ENCODE peak calls at places on chromosomes 12 and 14, in nine cellular contexts. One of them, this sample, is unnamed. For H3K9me3, the result is how much of the 10 kb centered on the place peaks cover.

GRCh38 chr12:16153273-16153672 is 124.2 kb downstream of the SLC15A5 start:
- DNase-seq in IMR-90: no peak
- DNase-seq in A549: no peak
- DNase-seq in upper lobe of left lung: no peak
- DNase-seq in sigmoid colon: no peak
- DNase-seq in endothelial cell of umbilical vein: no peak
- DNase-seq in ovary: no peak
- DNase-seq in testis: no peak
- DNase-seq in breast epithelium: no peak
- DNase-seq in this sample: no peak

GRCh38 chr12:41254546-41254945 is 66.4 kb downstream of the PDZRN4 start:
- DNase-seq in IMR-90: no peak
- DNase-seq in A549: no peak
- DNase-seq in upper lobe of left lung: no peak
- DNase-seq in sigmoid colon: no peak
- DNase-seq in endothelial cell of umbilical vein: no peak
- DNase-seq in ovary: no peak
- DNase-seq in testis: no peak
- DNase-seq in breast epithelium: no peak
- DNase-seq in this sample: no peak

GRCh38 chr14:94827711-94828505 is 58.0 kb upstream of the GSC start:
- DNase-seq in IMR-90: no peak
- DNase-seq in A549: no peak
- DNase-seq in upper lobe of left lung: no peak
- DNase-seq in sigmoid colon: peak
- DNase-seq in endothelial cell of umbilical vein: no peak
- DNase-seq in ovary: no peak
- DNase-seq in testis: peak
- DNase-seq in breast epithelium: peak
- DNase-seq in this sample: peak

GRCh38 chr14:103000291-103000921 is 56.9 kb downstream of the CDC42BPB start:
- DNase-seq in IMR-90: no peak
- DNase-seq in A549: no peak
- DNase-seq in upper lobe of left lung: peak
- DNase-seq in sigmoid colon: no peak
- DNase-seq in endothelial cell of umbilical vein: no peak
- DNase-seq in ovary: no peak
- DNase-seq in testis: no peak
- DNase-seq in breast epithelium: no peak
- DNase-seq in this sample: no peak

GRCh38 chr14:38197001-38197760 is 10.5 kb upstream of the SSTR1 start:
- DNase-seq in IMR-90: peak
- DNase-seq in A549: no peak
- DNase-seq in upper lobe of left lung: no peak
- DNase-seq in sigmoid colon: no peak
- DNase-seq in endothelial cell of umbilical vein: peak
- DNase-seq in ovary: no peak
- DNase-seq in testis: no peak
- DNase-seq in breast epithelium: no peak
- DNase-seq in this sample: no peak

GRCh38 chr14:61280526-61281185 is 482 bp downstream of the TMEM30B start:
- DNase-seq in IMR-90: peak
- DNase-seq in A549: peak
- DNase-seq in upper lobe of left lung: peak
- DNase-seq in sigmoid colon: no peak
- DNase-seq in endothelial cell of umbilical vein: peak
- DNase-seq in ovary: peak
- DNase-seq in testis: peak
- DNase-seq in breast epithelium: peak
- DNase-seq in this sample: peak

GRCh38 chr14:21034707-21035106 is at the start of gene RNASE13:
- DNase-seq in IMR-90: no peak
- DNase-seq in A549: no peak
- DNase-seq in upper lobe of left lung: no peak
- DNase-seq in sigmoid colon: no peak
- DNase-seq in endothelial cell of umbilical vein: no peak
- DNase-seq in ovary: no peak
- DNase-seq in testis: no peak
- DNase-seq in breast epithelium: no peak
- DNase-seq in this sample: no peak

GRCh38 chr12:62190921-62191746 is 69.1 kb upstream of the USP15 start:
- DNase-seq in IMR-90: peak
- DNase-seq in A549: no peak
- DNase-seq in upper lobe of left lung: peak
- DNase-seq in sigmoid colon: no peak
- DNase-seq in endothelial cell of umbilical vein: no peak
- DNase-seq in ovary: peak
- DNase-seq in testis: peak
- DNase-seq in breast epithelium: no peak
- DNase-seq in this sample: peak

GRCh38 chr12:11652351-11653040 is 3.0 kb downstream of the ETV6 start:
- DNase-seq in IMR-90: peak
- DNase-seq in A549: no peak
- DNase-seq in upper lobe of left lung: no peak
- DNase-seq in sigmoid colon: peak
- DNase-seq in endothelial cell of umbilical vein: peak
- DNase-seq in ovary: no peak
- DNase-seq in testis: peak
- DNase-seq in breast epithelium: no peak
- DNase-seq in this sample: peak

GRCh38 chr12:1840561-1840960 is 20.2 kb downstream of the LRTM2 start:
- DNase-seq in IMR-90: no peak
- DNase-seq in A549: no peak
- DNase-seq in upper lobe of left lung: no peak
- DNase-seq in sigmoid colon: peak
- DNase-seq in endothelial cell of umbilical vein: no peak
- DNase-seq in ovary: no peak
- DNase-seq in testis: no peak
- DNase-seq in breast epithelium: no peak
- DNase-seq in this sample: no peak

GRCh38 chr12:25186788-25187397 is 8.1 kb downstream of the DNAI7 start:
- DNase-seq in IMR-90: peak
- DNase-seq in A549: no peak
- DNase-seq in upper lobe of left lung: no peak
- DNase-seq in sigmoid colon: no peak
- DNase-seq in endothelial cell of umbilical vein: no peak
- DNase-seq in ovary: no peak
- DNase-seq in testis: no peak
- DNase-seq in breast epithelium: no peak
- DNase-seq in this sample: no peak

GRCh38 chr14:43729149-43729548 is 777.9 kb downstream of the FSCB start:
- DNase-seq in IMR-90: no peak
- DNase-seq in A549: no peak
- DNase-seq in upper lobe of left lung: no peak
- DNase-seq in sigmoid colon: no peak
- DNase-seq in endothelial cell of umbilical vein: no peak
- DNase-seq in ovary: no peak
- DNase-seq in testis: no peak
- DNase-seq in breast epithelium: no peak
- DNase-seq in this sample: no peak

GRCh38 chr12:101697197-101697929 is at the start of gene CHPT1:
- DNase-seq in IMR-90: peak
- DNase-seq in A549: peak
- DNase-seq in upper lobe of left lung: peak
- DNase-seq in sigmoid colon: peak
- DNase-seq in endothelial cell of umbilical vein: peak
- DNase-seq in ovary: peak
- DNase-seq in testis: peak
- DNase-seq in breast epithelium: peak
- DNase-seq in this sample: peak

GRCh38 chr14:63996016-63996415 is 143.2 kb downstream of the SYNE2 start:
- DNase-seq in IMR-90: no peak
- DNase-seq in A549: no peak
- DNase-seq in upper lobe of left lung: no peak
- DNase-seq in sigmoid colon: no peak
- DNase-seq in endothelial cell of umbilical vein: no peak
- DNase-seq in ovary: no peak
- DNase-seq in testis: no peak
- DNase-seq in breast epithelium: no peak
- DNase-seq in this sample: no peak

GRCh38 chr12:47021298-47021697 is 58.1 kb upstream of the PCED1B start:
- DNase-seq in IMR-90: peak
- DNase-seq in A549: peak
- DNase-seq in upper lobe of left lung: no peak
- DNase-seq in sigmoid colon: no peak
- DNase-seq in endothelial cell of umbilical vein: peak
- DNase-seq in ovary: no peak
- DNase-seq in testis: no peak
- DNase-seq in breast epithelium: no peak
- DNase-seq in this sample: no peak

GRCh38 chr14:65331652-65332051 is 80.9 kb upstream of the FUT8 start:
- DNase-seq in IMR-90: no peak
- DNase-seq in A549: no peak
- DNase-seq in upper lobe of left lung: no peak
- DNase-seq in sigmoid colon: no peak
- DNase-seq in endothelial cell of umbilical vein: no peak
- DNase-seq in ovary: no peak
- DNase-seq in testis: no peak
- DNase-seq in breast epithelium: no peak
- DNase-seq in this sample: no peak

DNA sequence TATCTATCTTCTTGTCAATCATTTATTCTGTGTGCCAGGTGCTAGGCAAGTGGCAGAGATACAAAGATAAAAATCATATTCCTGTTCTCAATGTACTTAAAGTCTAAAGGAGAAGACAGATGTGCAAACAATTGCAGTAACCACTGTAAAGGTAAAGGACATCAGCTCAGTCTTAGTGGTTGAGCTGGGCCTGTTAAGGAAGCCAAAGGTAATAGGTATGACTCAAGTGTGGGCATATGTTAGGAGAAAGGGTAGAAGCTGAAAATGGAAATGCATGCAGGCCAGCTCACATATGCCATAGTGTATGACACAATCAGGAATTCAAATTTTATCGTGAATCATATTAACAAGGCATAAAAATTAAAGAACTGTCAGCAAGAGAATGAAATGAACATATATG is 49.8 kb downstream of the FAR2 start:
- DNase-seq in IMR-90: no peak
- DNase-seq in A549: no peak
- DNase-seq in upper lobe of left lung: no peak
- DNase-seq in sigmoid colon: no peak
- DNase-seq in endothelial cell of umbilical vein: no peak
- DNase-seq in ovary: no peak
- DNase-seq in testis: no peak
- DNase-seq in breast epithelium: no peak
- DNase-seq in this sample: no peak
- TF ChIP-seq POLR2A in IMR-90: no peak
- TF ChIP-seq POLR2A in A549: no peak
- TF ChIP-seq POLR2A in upper lobe of left lung: no peak
- TF ChIP-seq POLR2A in sigmoid colon: no peak
- TF ChIP-seq POLR2A in endothelial cell of umbilical vein: no peak
- TF ChIP-seq POLR2A in ovary: no peak
- TF ChIP-seq POLR2A in testis: no peak
- TF ChIP-seq POLR2A in breast epithelium: no peak
- TF ChIP-seq POLR2A in this sample: no peak

DNA sequence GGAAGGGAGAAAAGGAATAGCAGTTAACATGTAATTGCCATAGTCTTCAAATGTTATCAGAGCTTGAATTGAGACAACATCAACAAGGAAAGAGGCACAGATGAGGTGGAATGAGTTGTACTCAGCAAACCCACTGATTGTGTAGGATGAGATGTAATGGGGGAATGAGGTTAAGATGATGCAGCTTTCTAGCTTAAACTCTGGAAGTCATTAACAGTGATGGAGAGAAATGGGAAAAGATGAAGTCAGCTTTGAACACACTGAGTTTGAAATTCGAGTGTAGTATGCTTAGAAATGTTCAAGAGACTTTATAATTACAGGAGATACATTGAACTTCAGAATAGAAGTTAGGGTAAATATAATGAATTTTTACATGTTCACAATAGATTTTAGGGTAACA is 106.9 kb downstream of the PRKD1 start:
- DNase-seq in IMR-90: no peak
- DNase-seq in A549: no peak
- DNase-seq in upper lobe of left lung: no peak
- DNase-seq in sigmoid colon: no peak
- DNase-seq in endothelial cell of umbilical vein: no peak
- DNase-seq in ovary: no peak
- DNase-seq in testis: no peak
- DNase-seq in breast epithelium: no peak
- DNase-seq in this sample: no peak
- H3K9me3 ChIP-seq in IMR-90: under half
- H3K9me3 ChIP-seq in A549: under half
- H3K9me3 ChIP-seq in upper lobe of left lung: under half
- H3K9me3 ChIP-seq in sigmoid colon: under half
- H3K9me3 ChIP-seq in endothelial cell of umbilical vein: under half
- H3K9me3 ChIP-seq in ovary: under half
- H3K9me3 ChIP-seq in testis: under half
- H3K9me3 ChIP-seq in breast epithelium: under half
- H3K9me3 ChIP-seq in this sample: under half

GRCh38 chr12:38316391-38317129 is at the start of gene ALG10B:
- DNase-seq in IMR-90: peak
- DNase-seq in A549: peak
- DNase-seq in upper lobe of left lung: peak
- DNase-seq in sigmoid colon: peak
- DNase-seq in endothelial cell of umbilical vein: peak
- DNase-seq in ovary: peak
- DNase-seq in testis: peak
- DNase-seq in breast epithelium: peak
- DNase-seq in this sample: peak
- TF ChIP-seq POLR2A in IMR-90: peak
- TF ChIP-seq POLR2A in A549: peak
- TF ChIP-seq POLR2A in upper lobe of left lung: no peak
- TF ChIP-seq POLR2A in sigmoid colon: no peak
- TF ChIP-seq POLR2A in endothelial cell of umbilical vein: peak
- TF ChIP-seq POLR2A in ovary: peak
- TF ChIP-seq POLR2A in testis: no peak
- TF ChIP-seq POLR2A in breast epithelium: no peak
- TF ChIP-seq POLR2A in this sample: peak

GRCh38 chr14:104211242-104211641 is 72.9 kb downstream of the KIF26A start:
- DNase-seq in IMR-90: no peak
- DNase-seq in A549: no peak
- DNase-seq in upper lobe of left lung: no peak
- DNase-seq in sigmoid colon: no peak
- DNase-seq in endothelial cell of umbilical vein: no peak
- DNase-seq in ovary: no peak
- DNase-seq in testis: no peak
- DNase-seq in breast epithelium: no peak
- DNase-seq in this sample: no peak

GRCh38 chr14:104211741-104212140 is 73.4 kb downstream of the KIF26A start:
- DNase-seq in IMR-90: no peak
- DNase-seq in A549: no peak
- DNase-seq in upper lobe of left lung: peak
- DNase-seq in sigmoid colon: no peak
- DNase-seq in endothelial cell of umbilical vein: no peak
- DNase-seq in ovary: no peak
- DNase-seq in testis: no peak
- DNase-seq in breast epithelium: no peak
- DNase-seq in this sample: no peak

GRCh38 chr14:104212206-104213095 is 74.1 kb downstream of the KIF26A start:
- DNase-seq in IMR-90: no peak
- DNase-seq in A549: no peak
- DNase-seq in upper lobe of left lung: peak
- DNase-seq in sigmoid colon: no peak
- DNase-seq in endothelial cell of umbilical vein: no peak
- DNase-seq in ovary: peak
- DNase-seq in testis: no peak
- DNase-seq in breast epithelium: no peak
- DNase-seq in this sample: no peak

GRCh38 chr14:104209985-104210520 is 71.7 kb downstream of the KIF26A start:
- DNase-seq in IMR-90: no peak
- DNase-seq in A549: no peak
- DNase-seq in upper lobe of left lung: peak
- DNase-seq in sigmoid colon: no peak
- DNase-seq in endothelial cell of umbilical vein: no peak
- DNase-seq in ovary: no peak
- DNase-seq in testis: no peak
- DNase-seq in breast epithelium: no peak
- DNase-seq in this sample: no peak

GRCh38 chr14:104210548-104211195 is 72.3 kb downstream of the KIF26A start:
- DNase-seq in IMR-90: no peak
- DNase-seq in A549: no peak
- DNase-seq in upper lobe of left lung: peak
- DNase-seq in sigmoid colon: no peak
- DNase-seq in endothelial cell of umbilical vein: no peak
- DNase-seq in ovary: no peak
- DNase-seq in testis: no peak
- DNase-seq in breast epithelium: no peak
- DNase-seq in this sample: no peak
- H3K9me3 ChIP-seq in IMR-90: half or more
- H3K9me3 ChIP-seq in A549: under half
- H3K9me3 ChIP-seq in upper lobe of left lung: under half
- H3K9me3 ChIP-seq in sigmoid colon: under half
- H3K9me3 ChIP-seq in endothelial cell of umbilical vein: under half
- H3K9me3 ChIP-seq in ovary: under half
- H3K9me3 ChIP-seq in testis: under half
- H3K9me3 ChIP-seq in breast epithelium: under half
- H3K9me3 ChIP-seq in this sample: under half

This sample was measured in body of pancreas.